ENCODE peak calls at places on chromosomes 6 and 20, in seven cellular contexts. V, I, R, T, H, Z and Y are unnamed samples.

GRCh38 chr6:81969814-81970213 is 217.3 kb upstream of the TENT5A start:
- DNase-seq in T (no peak), I (no peak), V (no peak), H (no peak), R (no peak), Z (no peak), Y (no peak)

GRCh38 chr6:135955106-135955505 is 103.6 kb downstream of the PDE7B start:
- DNase-seq in T (no peak), R (no peak), Z (no peak), H (no peak), V (no peak), I (no peak), Y (no peak)

GRCh38 chr6:139172567-139172966 is 37.7 kb downstream of the HECA start:
- DNase-seq in H (no peak), T (no peak), I (no peak), R (no peak), V (no peak), Z (no peak), Y (no peak)

GRCh38 chr6:32113386-32114352 is 4.5 kb upstream of the TNXB start:
- DNase-seq in T (peak; percentile 85), I (peak; percentile 93), R (peak; percentile 75), Z (peak; percentile 98), V (peak; percentile 99), H (peak; percentile 85), Y (no peak)

GRCh38 chr20:760751-761417 is 7.4 kb downstream of the SLC52A3 start:
- DNase-seq in T (no peak), I (no peak), V (no peak), R (no peak), Z (peak; percentile 12), H (peak; percentile 21), Y (no peak)

GRCh38 chr20:31694842-31695593 is 27.6 kb downstream of the BCL2L1 start:
- DNase-seq in V (no peak), I (no peak), T (peak; percentile 1), Z (no peak), R (no peak), H (no peak), Y (no peak)

GRCh38 chr6:152571089-152571488 is 66.1 kb downstream of the SYNE1 start:
- DNase-seq in I (no peak), R (no peak), T (no peak), H (no peak), Z (no peak), V (no peak), Y (no peak)

GRCh38 chr20:39259808-39260207 is 297.7 kb downstream of the DHX35 start:
- DNase-seq in R (no peak), I (no peak), V (no peak), T (no peak), Z (no peak), H (no peak), Y (no peak)

GRCh38 chr6:134177753-134178229 is 125.4 kb upstream of the SLC2A12 start:
- DNase-seq in Z (peak; percentile 92), I (no peak), T (no peak), H (no peak), R (no peak), V (peak; percentile 76), Y (no peak)

GRCh38 chr6:159098636-159099106 is 53.9 kb upstream of the TAGAP start:
- DNase-seq in T (no peak), H (no peak), V (no peak), I (no peak), Z (no peak), R (no peak), Y (peak; percentile 44)

GRCh38 chr20:6008254-6008653 is 45.6 kb downstream of the LRRN4 start:
- DNase-seq in R (no peak), I (peak; percentile 81), Z (peak; percentile 96), T (peak; percentile 92), V (peak; percentile 97), H (peak; percentile 18), Y (no peak)

GRCh38 chr6:41488392-41489129 is 57.6 kb upstream of the FOXP4 start:
- DNase-seq in R (no peak), I (no peak), V (peak; percentile 57), Z (peak; percentile 77), T (no peak), H (no peak), Y (peak; percentile 80)

GRCh38 chr6:134510121-134510520 is 192.2 kb upstream of the SGK1 start:
- DNase-seq in R (no peak), T (peak; percentile 63), V (no peak), I (no peak), H (no peak), Z (no peak), Y (no peak)

GRCh38 chr20:62142252-62143117 is 709 bp downstream of the PSMA7 start:
- DNase-seq in R (no peak), V (no peak), H (no peak), Z (no peak), T (no peak), I (no peak), Y (no peak)

GRCh38 chr6:137051790-137052472 is 7.2 kb upstream of the IL20RA start:
- DNase-seq in H (no peak), I (no peak), T (peak; percentile 62), R (no peak), V (no peak), Z (no peak), Y (no peak)

DNA sequence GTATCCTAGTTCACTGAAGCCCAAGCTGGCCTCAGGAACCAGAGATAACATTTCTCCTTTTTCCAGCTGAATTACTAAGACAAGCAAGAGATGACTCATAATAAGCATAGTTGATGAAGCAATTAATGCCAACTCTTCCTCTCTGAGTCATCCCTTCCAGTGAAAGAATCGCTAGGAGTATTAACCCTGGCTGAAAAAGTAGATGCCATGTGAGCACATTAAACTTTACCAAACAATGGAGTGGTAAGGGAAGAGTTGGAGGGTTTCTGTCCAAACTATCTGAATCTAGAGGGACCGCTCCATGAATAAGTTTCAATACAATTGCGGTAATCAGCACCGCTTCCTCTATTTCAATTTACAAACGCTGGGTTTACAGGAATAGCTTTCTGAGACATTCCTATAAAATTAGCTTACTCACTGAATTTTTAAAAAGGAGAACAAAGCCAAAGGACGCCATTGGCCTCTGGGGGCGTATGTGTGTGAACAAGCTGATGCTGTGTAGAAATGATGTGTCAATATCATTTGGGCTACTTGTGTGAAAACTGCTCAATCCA is 48.3 kb downstream of the ATXN1 start:
- DNase-seq in R (no peak), Z (peak; percentile 96), H (no peak), I (peak; percentile 78), T (peak; percentile 92), V (peak; percentile 91), Y (no peak)
- TF ChIP-seq CTCF in R (no peak), Z (peak; percentile 38), H (no peak), I (peak; percentile 33), T (peak; percentile 72), V (peak; percentile 17), Y (peak; percentile 62)

GRCh38 chr6:128379577-128379976 is 140.8 kb downstream of the PTPRK start:
- DNase-seq in I (no peak), Z (peak; percentile 20), V (no peak), T (no peak), H (no peak), R (no peak), Y (no peak)
- TF ChIP-seq CTCF in I (no peak), Z (no peak), V (no peak), T (no peak), H (no peak), R (no peak), Y (no peak)

GRCh38 chr6:44073612-44074382 is 53.5 kb downstream of the MRPL14 start:
- DNase-seq in V (peak; percentile 58), R (no peak), T (no peak), H (no peak), I (peak; percentile 66), Z (peak; percentile 55), Y (no peak)
- TF ChIP-seq CTCF in V (no peak), R (no peak), T (no peak), H (no peak), I (no peak), Z (no peak), Y (no peak)

DNA sequence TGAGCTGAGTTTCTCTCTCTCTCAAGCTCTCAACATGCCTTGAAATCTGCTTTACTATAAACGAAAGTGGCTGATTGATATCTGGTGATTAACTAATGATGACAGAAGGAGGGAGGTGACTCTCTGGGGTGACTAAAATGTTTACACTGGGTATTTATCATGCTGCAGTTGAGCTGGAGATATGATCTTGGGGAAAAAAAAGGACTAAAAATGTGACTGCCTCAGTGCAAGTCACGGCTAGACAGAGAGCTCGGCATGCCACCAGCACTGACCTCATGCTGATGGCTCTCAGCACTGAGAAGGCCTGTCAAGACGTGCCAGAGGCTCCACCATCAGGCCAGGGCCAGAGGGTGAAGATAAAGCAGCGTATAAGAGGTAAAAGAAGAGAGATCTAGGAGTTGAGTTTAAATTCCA is 103.1 kb upstream of the SPACA1 start:
- DNase-seq in H (peak; percentile 71), R (no peak), V (peak; percentile 33), Z (peak; percentile 13), I (no peak), T (peak; percentile 60), Y (no peak)
- TF ChIP-seq CTCF in H (no peak), R (no peak), V (peak; percentile 25), Z (no peak), I (no peak), T (peak; percentile 45), Y (no peak)